ENCODE peak calls at places on chromosome 22, in four cellular contexts. J is HepG2, N is H1, U is A549. C is an unnamed sample.

GRCh38 chr22:50729391-50730012 is 8.5 kb upstream of the ACR start:
- DNase-seq in J (no peak), N (no peak), U (no peak), C (no peak)

GRCh38 chr22:49760280-49760629 is 67.4 kb downstream of the BRD1 start:
- DNase-seq in J (no peak), N (no peak), U (no peak), C (no peak)

GRCh38 chr22:23501244-23501643 is 78.8 kb downstream of the IGLL1 start:
- DNase-seq in J (no peak), N (no peak), U (no peak), C (no peak)

GRCh38 chr22:49780281-49780991 is 47.2 kb downstream of the BRD1 start:
- DNase-seq in J (no peak), N (no peak), U (no peak), C (no peak)

GRCh38 chr22:37060801-37061610 is 9.5 kb downstream of the KCTD17 start:
- DNase-seq in J (no peak), N (no peak), U (no peak), C (no peak)

GRCh38 chr22:26610072-26610958 is 7.5 kb downstream of the CRYBB1 start:
- DNase-seq in J (no peak), N (no peak), U (no peak), C (no peak)

GRCh38 chr22:33565580-33565995 is 354.7 kb downstream of the LARGE1 start:
- DNase-seq in J (no peak), N (no peak), U (no peak), C (no peak)

GRCh38 chr22:48677168-48677520 is 1150.5 kb downstream of the BRD1 start:
- DNase-seq in J (no peak), N (no peak), U (no peak), C (no peak)

GRCh38 chr22:22061085-22062077 is 78.8 kb upstream of the TOP3B start:
- DNase-seq in J (peak; percentile 83), N (no peak), U (peak; percentile 6), C (peak; percentile 47)

DNA sequence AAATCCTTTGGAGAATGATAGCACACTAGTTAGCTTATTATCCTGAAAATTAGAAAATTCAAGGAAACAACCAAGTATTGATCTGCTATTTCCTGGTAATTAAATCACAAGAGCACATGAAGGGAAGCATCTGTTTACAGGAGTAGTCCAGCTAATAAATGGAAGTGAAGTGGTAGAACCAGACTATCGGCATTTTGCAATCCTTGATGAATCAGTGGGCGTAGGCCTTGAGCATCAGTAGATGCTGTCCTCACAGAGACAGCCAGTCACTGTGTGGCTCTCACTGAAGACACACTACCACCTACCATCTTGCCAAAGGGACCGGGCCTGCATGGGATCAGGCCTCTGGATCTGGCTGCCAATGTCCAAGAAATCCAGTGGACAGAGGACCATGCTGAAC is 69.8 kb downstream of the FBLN1 start:
- DNase-seq in J (no peak), N (no peak), U (no peak), C (no peak)
- TF ChIP-seq RNF2 in J (no peak), N (no peak), U (no peak), C (no peak)

DNA sequence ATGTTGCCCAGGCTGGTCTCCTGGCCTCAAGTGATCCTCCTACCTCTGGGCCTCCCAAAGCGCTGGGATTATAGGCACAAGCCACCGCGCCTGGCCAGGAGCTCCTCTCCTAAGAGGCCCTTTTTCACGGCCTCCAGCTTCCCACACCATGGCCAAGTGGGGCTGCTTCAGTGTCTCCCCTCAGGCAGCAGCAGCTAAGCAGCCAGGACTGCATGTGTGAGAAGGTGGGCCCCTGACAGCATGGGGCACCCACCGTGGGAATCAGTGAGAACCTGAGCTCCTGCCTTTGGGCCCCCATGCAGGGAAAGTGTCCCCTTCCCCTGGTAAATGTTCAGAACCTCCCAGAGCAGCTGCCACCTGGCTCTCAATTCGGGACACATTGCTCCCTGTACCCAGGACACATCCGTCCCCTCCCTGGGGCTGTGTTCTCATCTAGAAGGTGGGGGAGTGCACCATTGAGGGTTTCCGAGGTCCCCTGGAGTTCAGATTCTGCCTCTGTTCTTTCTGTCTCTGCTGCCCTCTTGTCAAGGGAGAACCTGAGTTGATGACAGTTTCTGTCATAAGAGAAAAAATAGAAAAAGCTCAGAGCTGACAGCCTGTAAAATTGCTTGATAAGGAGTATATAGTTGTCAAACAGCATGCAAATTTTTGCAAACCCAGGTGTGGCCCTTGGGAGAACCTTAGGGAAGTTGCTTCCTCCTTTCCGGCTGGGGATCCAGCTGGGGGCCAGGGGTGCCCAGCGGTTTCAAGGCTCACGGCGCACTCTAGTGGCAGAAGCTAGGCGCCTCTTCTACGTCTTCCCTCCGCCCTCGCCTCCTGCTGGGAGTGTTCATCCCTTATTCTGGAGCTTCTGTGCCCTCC is 29.7 kb downstream of the FAM83F start:
- DNase-seq in J (peak; percentile 54), N (peak; percentile 90), U (peak; percentile 75), C (peak; percentile 81)
- TF ChIP-seq RNF2 in J (no peak), N (no peak), U (no peak), C (no peak)

GRCh38 chr22:44381761-44382454 is 69.2 kb upstream of the SHISAL1 start:
- DNase-seq in J (no peak), N (no peak), U (no peak), C (no peak)
- TF ChIP-seq RNF2 in J (no peak), N (no peak), U (no peak), C (no peak)

GRCh38 chr22:27635435-27635834 is 166.1 kb downstream of the MN1 start:
- DNase-seq in J (no peak), N (no peak), U (no peak), C (no peak)

GRCh38 chr22:27638329-27639179 is 163.0 kb downstream of the MN1 start:
- DNase-seq in J (no peak), N (no peak), U (no peak), C (no peak)

GRCh38 chr22:27635852-27636251 is 165.7 kb downstream of the MN1 start:
- DNase-seq in J (no peak), N (no peak), U (no peak), C (no peak)

GRCh38 chr22:27637604-27638003 is 164.0 kb downstream of the MN1 start:
- DNase-seq in J (no peak), N (no peak), U (no peak), C (no peak)

GRCh38 chr22:27636716-27637503 is 164.6 kb downstream of the MN1 start:
- DNase-seq in J (no peak), N (no peak), U (no peak), C (no peak)
- TF ChIP-seq RNF2 in J (no peak), N (no peak), U (no peak), C (no peak)

DNA sequence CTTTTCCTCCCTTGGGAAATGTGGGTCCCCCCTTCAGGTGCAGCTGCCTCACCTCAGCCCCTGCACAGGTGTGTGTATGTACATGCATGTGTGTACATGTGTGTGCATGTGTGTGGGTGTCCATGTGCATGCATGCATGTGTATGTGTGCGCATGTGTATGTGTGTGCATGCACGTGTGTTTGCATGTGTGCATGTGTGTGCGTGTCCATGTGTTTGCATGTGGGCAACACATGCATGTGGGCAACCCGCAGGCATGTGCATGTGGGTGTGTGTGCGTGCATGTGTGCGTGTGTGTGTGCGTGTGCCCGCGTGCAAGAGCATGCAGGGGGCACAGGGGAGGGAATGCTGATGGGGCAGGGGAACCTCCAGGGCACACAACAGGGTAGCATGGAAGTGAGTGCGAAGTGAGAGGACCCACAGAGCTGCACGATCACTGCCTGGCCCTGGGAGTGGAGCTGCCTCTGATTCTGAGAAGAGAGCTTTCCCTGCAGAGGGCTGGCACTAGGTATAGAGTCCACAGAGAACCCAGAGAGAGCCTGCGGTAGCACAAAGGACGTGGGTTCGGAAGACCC is 14.6 kb upstream of the BAIAP2L2 start:
- DNase-seq in J (no peak), N (no peak), U (no peak), C (no peak)
- TF ChIP-seq RNF2 in J (no peak), N (no peak), U (no peak), C (no peak)

DNA sequence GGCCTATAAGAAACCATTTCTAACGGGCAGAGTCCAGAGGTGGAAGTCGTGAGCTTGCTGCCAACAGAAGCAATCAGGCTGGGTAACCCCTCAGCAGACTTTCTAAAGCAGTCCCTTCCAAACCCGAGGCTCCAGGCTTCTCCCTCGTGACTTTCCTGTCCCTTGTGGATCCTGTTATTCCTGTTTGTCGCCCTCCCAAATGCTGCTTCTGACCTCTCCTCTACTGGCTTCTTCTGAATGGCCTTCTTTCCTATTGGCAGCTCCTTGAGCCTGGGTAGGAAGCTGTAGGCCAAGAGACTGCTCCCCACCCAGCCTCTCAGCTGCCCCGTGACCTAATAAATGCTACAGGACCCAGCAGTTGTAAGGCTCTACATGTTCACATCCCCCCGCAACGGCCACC is 35.0 kb downstream of the MAFF start:
- DNase-seq in J (no peak), N (no peak), U (no peak), C (no peak)
- TF ChIP-seq RNF2 in J (no peak), N (no peak), U (no peak), C (no peak)

DNA sequence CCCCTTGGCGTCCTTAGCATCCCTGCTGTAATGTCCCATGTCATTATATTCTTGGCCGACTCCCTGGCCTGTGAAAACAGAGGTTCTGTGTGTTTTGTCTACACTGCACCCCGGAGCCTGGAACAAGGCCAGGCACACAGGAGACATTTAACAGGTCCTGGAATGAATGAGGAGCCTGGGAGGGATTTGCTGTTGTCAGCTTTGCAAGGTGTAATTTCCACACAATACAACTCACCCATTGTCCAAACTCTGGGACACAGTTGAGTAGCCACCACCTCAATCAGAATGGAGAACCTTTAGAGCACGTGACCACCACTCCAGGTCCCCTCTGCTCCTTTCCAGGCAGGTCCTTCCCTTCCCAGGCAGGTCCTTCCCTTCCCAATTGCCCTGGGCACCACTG is 14.9 kb upstream of the PDGFB start:
- DNase-seq in J (no peak), N (no peak), U (no peak), C (no peak)
- TF ChIP-seq RNF2 in J (no peak), N (no peak), U (no peak), C (no peak)